ENCODE peak calls at places on chromosomes 1 and 21, in four cellular contexts. X, S, T and H are unnamed samples.

GRCh38 chr21:21715286-21715969 is 717.2 kb downstream of the NCAM2 start:
- DNase-seq in X (no peak), S (peak; percentile 56), T (no peak), H (peak; percentile 1)

GRCh38 chr1:162908780-162909179 is 47.8 kb upstream of the CCDC190 start:
- DNase-seq in X (no peak), T (no peak), S (no peak), H (peak; percentile 58)

GRCh38 chr1:86409416-86410021 is 13.4 kb upstream of the ODF2L start:
- DNase-seq in T (peak; percentile 81), X (no peak), S (peak; percentile 51), H (no peak)

GRCh38 chr1:232641507-232641906 is 11.6 kb upstream of the SIPA1L2 start:
- DNase-seq in T (no peak), S (no peak), X (no peak), H (no peak)

GRCh38 chr1:6979003-6979577 is 193.8 kb downstream of the CAMTA1 start:
- DNase-seq in X (no peak), S (no peak), T (no peak), H (no peak)

GRCh38 chr1:26844389-26844788 is 17.9 kb downstream of the ZDHHC18 start:
- DNase-seq in S (no peak), T (no peak), X (no peak), H (no peak)

GRCh38 chr1:227730630-227731151 is 4.4 kb downstream of the JMJD4 start:
- DNase-seq in S (no peak), X (peak; percentile 87), T (no peak), H (no peak)

GRCh38 chr1:204191481-204191880 is 4.8 kb downstream of the KISS1 start:
- DNase-seq in S (no peak), X (no peak), T (no peak), H (no peak)

GRCh38 chr1:87951852-87952251 is 623.2 kb downstream of the LMO4 start:
- DNase-seq in X (no peak), S (no peak), T (no peak), H (peak; percentile 44)

GRCh38 chr1:12580054-12580887 is 37.7 kb downstream of the DHRS3 start:
- DNase-seq in S (peak; percentile 93), T (no peak), X (no peak), H (no peak)

GRCh38 chr1:151968058-151968457 is 25.6 kb downstream of the S100A10 start:
- DNase-seq in S (no peak), X (no peak), T (no peak), H (no peak)

GRCh38 chr1:36807262-36807661 is 227.1 kb downstream of the GRIK3 start:
- DNase-seq in S (no peak), X (no peak), T (no peak), H (no peak)

GRCh38 chr21:45041351-45041805 is 33.0 kb upstream of the ADARB1 start:
- DNase-seq in X (peak; percentile 59), T (peak; percentile 69), S (no peak), H (no peak)

GRCh38 chr21:44497641-44498243 is 42.3 kb downstream of the KRTAP10-1 start:
- DNase-seq in T (no peak), X (peak; percentile 15), S (no peak), H (no peak)

GRCh38 chr1:56867491-56867890 is 12.9 kb downstream of the C8A start:
- DNase-seq in T (no peak), X (no peak), S (no peak), H (no peak)

GRCh38 chr1:164602142-164602429 is 43.1 kb downstream of the PBX1 start:
- DNase-seq in S (no peak), X (no peak), T (peak; percentile 71), H (no peak)

GRCh38 chr1:196115641-196116040 is 492.6 kb downstream of the KCNT2 start:
- DNase-seq in T (no peak), S (peak; percentile 78), X (no peak), H (peak; percentile 37)

GRCh38 chr1:166233750-166234366 is 67.1 kb upstream of the FAM78B start:
- DNase-seq in S (no peak), X (no peak), T (no peak), H (no peak)

GRCh38 chr1:219498666-219499065 is 114.2 kb downstream of the ZC3H11B start:
- DNase-seq in S (no peak), T (no peak), X (no peak), H (no peak)

GRCh38 chr1:112317556-112317955 is 78.5 kb upstream of the CTTNBP2NL start:
- DNase-seq in T (no peak), X (no peak), S (no peak), H (no peak)

GRCh38 chr1:46461017-46461808 is 28.4 kb upstream of the DMBX1 start:
- DNase-seq in T (no peak), S (no peak), X (no peak), H (no peak)

GRCh38 chr21:33754493-33754892 is 112.2 kb downstream of the ITSN1 start:
- DNase-seq in S (no peak), T (no peak), X (no peak), H (no peak)

GRCh38 chr1:233109121-233109520 is 158.7 kb downstream of the NTPCR start:
- DNase-seq in T (no peak), X (no peak), S (no peak), H (no peak)

GRCh38 chr1:17826165-17826488 is 71.0 kb downstream of the ACTL8 start:
- DNase-seq in X (peak; percentile 76), S (no peak), T (peak; percentile 36), H (no peak)

GRCh38 chr1:155051777-155052398 is 772 bp downstream of the ADAM15 start:
- DNase-seq in T (peak; percentile 75), S (no peak), X (peak; percentile 82), H (no peak)

GRCh38 chr1:93081716-93082115 is 2.6 kb downstream of the MTF2 start:
- DNase-seq in X (no peak), S (no peak), T (no peak), H (peak; percentile 57)

GRCh38 chr1:206769331-206769731 is 1.2 kb upstream of the IL19 start:
- DNase-seq in S (no peak), X (no peak), T (no peak), H (no peak)

GRCh38 chr1:28927442-28928305 is 13.3 kb downstream of the EPB41 start:
- DNase-seq in T (no peak), S (no peak), X (no peak), H (no peak)

GRCh38 chr1:4025752-4026151 is 125.7 kb upstream of the C1orf174 start:
- DNase-seq in T (no peak), S (no peak), X (no peak), H (no peak)

GRCh38 chr1:5802606-5803005 is 189.6 kb downstream of the NPHP4 start:
- DNase-seq in T (no peak), X (no peak), S (no peak), H (no peak)

GRCh38 chr1:226827458-226827857 is 43.0 kb upstream of the PSEN2 start:
- DNase-seq in X (no peak), T (peak; percentile 48), S (no peak), H (no peak)

GRCh38 chr1:229980009-229980408 is 87.0 kb upstream of the GALNT2 start:
- DNase-seq in S (no peak), X (no peak), T (no peak), H (peak; percentile 12)

GRCh38 chr1:202144510-202145324 is at the start of gene ARL8A:
- DNase-seq in T (peak; percentile 68), S (no peak), X (peak; percentile 86), H (no peak)

GRCh38 chr1:240804475-240804874 is 192.5 kb upstream of the GREM2 start:
- DNase-seq in S (no peak), T (no peak), X (no peak), H (no peak)

GRCh38 chr1:209883341-209883971 is 54.6 kb upstream of the SYT14 start:
- DNase-seq in T (no peak), X (no peak), S (peak; percentile 93), H (peak; percentile 89)

GRCh38 chr1:32072622-32073386 is at the start of gene TMEM39B:
- DNase-seq in X (peak; percentile 98), T (peak; percentile 93), S (peak; percentile 78), H (peak; percentile 85)
- TF ChIP-seq CTCF in X (no peak), T (no peak), S (peak; percentile 31), H (no peak)

GRCh38 chr21:41066086-41066938 is 101.6 kb upstream of the BACE2 start:
- DNase-seq in S (no peak), T (no peak), X (no peak), H (no peak)
- TF ChIP-seq CTCF in S (no peak), T (no peak), X (no peak), H (no peak)

DNA sequence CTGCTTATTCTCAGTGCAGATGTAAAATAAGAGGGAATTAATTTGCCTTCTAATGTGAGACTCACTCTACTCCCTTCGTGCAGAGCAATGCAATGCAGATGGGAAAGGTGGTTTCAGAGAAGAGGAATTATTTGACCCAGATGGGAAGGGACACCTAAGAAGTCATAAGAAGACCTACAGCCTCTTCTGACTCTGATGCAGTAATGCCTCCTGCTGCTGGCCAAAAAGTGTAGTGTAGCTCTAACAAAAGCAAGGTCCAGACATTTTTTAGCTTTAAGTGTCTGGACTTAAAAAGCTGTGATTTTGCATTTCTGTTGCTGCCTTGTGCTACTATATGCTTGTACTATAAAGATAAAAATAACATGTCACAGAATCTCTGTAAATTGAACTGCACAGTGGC is 501.4 kb downstream of the TTLL7 start:
- DNase-seq in X (no peak), S (no peak), T (no peak), H (no peak)
- TF ChIP-seq CTCF in X (no peak), S (peak; percentile 60), T (no peak), H (peak; percentile 23)

GRCh38 chr21:37574751-37575150 is 208.2 kb downstream of the DYRK1A start:
- DNase-seq in T (no peak), S (no peak), X (no peak), H (no peak)
- TF ChIP-seq CTCF in T (no peak), S (no peak), X (no peak), H (no peak)